ENCODE peak calls at places on chromosome 5, in eight cellular contexts. E is A549, P is kidney, W is PC-3, O is ovary, S is GM12878, B is tibial nerve, V is thoracic aorta. H is an unnamed sample.

GRCh38 chr5:103120607-103121200 is 603 bp downstream of the PPIP5K2 start:
- DNase-seq in V (no peak), B (no peak), E (no peak), P (no peak), O (no peak), S (no peak), W (peak; percentile 30), H (no peak)

GRCh38 chr5:44797723-44798122 is 11.0 kb upstream of the MRPS30 start:
- DNase-seq in S (no peak), B (no peak), P (no peak), E (no peak), W (no peak), V (no peak), O (no peak), H (no peak)

GRCh38 chr5:111996574-111996973 is 239.6 kb upstream of the NREP start:
- DNase-seq in P (no peak), S (no peak), E (no peak), B (no peak), V (no peak), O (no peak), W (no peak), H (no peak)

GRCh38 chr5:88833371-88834107 is 49.4 kb downstream of the MEF2C start:
- DNase-seq in O (peak; percentile 62), W (no peak), E (no peak), S (no peak), P (no peak), B (no peak), V (peak; percentile 45), H (no peak)

GRCh38 chr5:161105563-161105962 is 253.6 kb upstream of the ATP10B start:
- DNase-seq in O (no peak), V (no peak), E (no peak), S (no peak), P (no peak), B (no peak), W (no peak), H (no peak)

GRCh38 chr5:159345336-159345735 is 15.0 kb upstream of the IL12B start:
- DNase-seq in O (no peak), V (no peak), B (no peak), W (no peak), P (no peak), S (no peak), E (no peak), H (no peak)

GRCh38 chr5:74017786-74018211 is 391.8 kb downstream of the ARHGEF28 start:
- DNase-seq in B (peak; percentile 26), V (no peak), E (no peak), W (peak; percentile 82), P (no peak), S (no peak), O (no peak), H (peak; percentile 93)

GRCh38 chr5:92544567-92544966 is 1036.5 kb downstream of the NR2F1-AS1 start:
- DNase-seq in O (no peak), S (no peak), B (no peak), E (no peak), W (no peak), V (no peak), P (no peak), H (no peak)

GRCh38 chr5:130580264-130580663 is 584.8 kb downstream of the HINT1 start:
- DNase-seq in W (no peak), E (no peak), O (no peak), V (no peak), P (no peak), B (no peak), S (no peak), H (no peak)

GRCh38 chr5:179777456-179777855 is 16.3 kb upstream of the LTC4S start:
- DNase-seq in O (no peak), E (no peak), V (no peak), S (no peak), P (peak; percentile 38), B (no peak), W (no peak), H (peak; percentile 38)

GRCh38 chr5:176821441-176821840 is 11.1 kb downstream of the UNC5A start:
- DNase-seq in S (no peak), W (no peak), B (no peak), E (no peak), V (no peak), P (no peak), O (no peak), H (no peak)

GRCh38 chr5:127290019-127290945 is at the start of gene MEGF10:
- DNase-seq in E (peak; percentile 48), V (no peak), P (no peak), O (no peak), S (no peak), B (no peak), W (peak; percentile 46), H (no peak)

DNA sequence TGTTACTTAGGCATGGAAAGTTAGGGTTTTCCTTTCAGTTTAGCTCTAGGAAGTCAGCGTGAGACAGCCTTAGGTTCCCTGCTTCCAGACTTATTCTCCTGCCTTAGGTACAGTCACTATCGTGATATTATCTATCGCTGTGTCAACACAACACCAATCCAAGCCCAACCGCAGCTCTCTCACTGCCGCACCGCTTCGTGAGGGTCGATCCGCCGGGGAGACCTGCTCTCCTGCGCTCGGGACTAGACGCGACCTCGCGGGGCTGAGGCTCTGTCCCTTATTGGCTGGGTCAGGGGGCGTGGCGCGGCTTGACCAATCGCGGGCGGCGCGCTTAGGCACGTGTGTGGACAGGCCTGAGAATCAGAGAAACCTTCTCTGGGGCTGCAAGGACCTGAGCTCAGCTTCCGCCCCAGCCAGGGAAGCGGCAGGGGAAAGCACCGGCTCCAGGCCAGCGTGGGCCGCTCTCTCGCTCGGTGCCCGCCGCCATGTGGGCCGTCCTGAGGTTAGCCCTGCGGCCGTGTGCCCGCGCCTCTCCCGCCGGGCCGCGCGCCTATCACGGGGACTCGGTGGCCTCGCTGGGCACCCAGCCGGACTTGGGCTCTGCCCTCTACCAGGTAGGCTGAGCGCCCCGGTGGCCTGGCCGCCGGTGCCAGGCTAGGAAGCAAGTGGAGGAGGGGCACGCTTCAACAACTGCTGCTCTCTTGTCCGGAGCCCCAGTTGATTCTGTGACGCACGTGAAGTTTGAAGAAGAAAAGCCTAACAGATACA is at the start of gene MCCC2:
- DNase-seq in W (peak; percentile 91), O (peak; percentile 96), S (peak; percentile 89), P (peak; percentile 99), V (peak; percentile 89), B (peak; percentile 97), E (peak; percentile 92), H (peak; percentile 98)
- TF ChIP-seq CTCF in W (no peak), O (no peak), S (no peak), P (peak; percentile 0), V (no peak), B (no peak), E (no peak), H (no peak)

DNA sequence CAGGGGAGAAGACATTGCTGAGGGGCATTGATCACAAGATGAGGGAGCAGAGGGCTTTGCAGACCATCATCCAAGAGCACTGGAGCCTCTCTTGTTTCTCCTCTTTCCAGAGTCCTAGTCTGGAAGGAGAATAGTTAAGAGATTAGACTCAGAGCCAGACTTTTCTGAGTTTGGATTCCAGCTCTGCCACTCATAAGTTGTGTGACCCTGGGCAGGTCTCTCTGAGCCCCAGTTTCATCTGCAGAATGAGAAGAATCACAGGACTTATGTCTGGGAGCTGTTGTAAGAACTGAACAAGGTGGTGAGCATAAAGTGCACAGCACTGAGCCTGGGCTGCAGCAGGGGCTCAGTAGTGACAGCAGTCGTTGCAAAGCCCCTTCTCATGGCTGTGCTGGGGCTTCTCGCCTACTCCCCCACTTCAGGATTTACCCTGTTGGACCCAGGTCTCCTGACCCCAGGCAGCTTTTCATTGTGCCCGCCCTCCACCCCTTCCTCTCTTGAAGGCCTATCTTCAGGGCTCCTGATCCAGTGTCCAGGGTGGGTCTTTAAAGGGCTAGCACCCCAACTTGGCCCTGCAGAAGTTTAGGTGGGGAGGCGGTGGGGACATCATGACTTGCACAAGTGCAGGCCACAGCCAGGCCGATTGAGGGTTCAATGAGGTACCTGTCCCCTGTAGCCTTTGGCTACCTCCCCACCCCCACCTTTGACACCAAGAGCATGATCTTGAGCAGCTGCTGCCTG is 1.5 kb downstream of the SYNPO start:
- DNase-seq in O (no peak), P (peak; percentile 68), V (no peak), B (no peak), E (no peak), S (no peak), W (peak; percentile 30), H (no peak)
- H3K27ac ChIP-seq in O (peak overlapping the region; percentile 85), P (peak overlapping the region; percentile 93), V (peak overlapping the region; percentile 98), B (peak overlapping the region; percentile 92), E (peak overlapping the region; percentile 95), S (no peak overlapping the region), W (peak overlapping the region; percentile 92), H (peak overlapping the region; percentile 93)

DNA sequence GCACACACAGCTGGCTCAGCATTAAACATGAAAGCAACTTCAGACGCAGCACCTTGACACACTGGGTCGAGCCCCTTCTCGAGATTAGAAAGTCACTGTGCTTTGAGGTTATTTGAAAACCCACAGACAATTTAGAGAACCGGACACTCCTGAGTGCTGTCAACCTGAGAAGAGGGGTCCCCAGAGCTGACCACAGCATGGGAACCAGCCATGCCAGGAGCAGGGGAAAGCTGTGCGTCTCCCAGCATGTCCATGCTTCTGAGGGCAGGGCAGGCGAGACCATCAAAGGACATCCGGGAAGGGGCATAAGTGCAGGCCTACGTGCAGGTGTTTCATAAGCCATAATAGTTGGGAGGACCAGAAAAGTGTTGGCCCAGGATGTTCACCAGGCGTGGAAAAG is 20.5 kb downstream of the SLC6A3 start:
- DNase-seq in S (no peak), E (no peak), P (peak; percentile 4), V (no peak), O (no peak), W (no peak), B (no peak), H (no peak)
- H3K9me3 ChIP-seq in S (peaks cover 2% of the 10 kb centered on the region), E (peaks cover 30% of the 10 kb centered on the region), P (peaks cover 5% of the 10 kb centered on the region), V (peaks cover 23% of the 10 kb centered on the region), O (no peaks in the 10 kb centered on the region), W (no peaks in the 10 kb centered on the region), B (peaks cover 55% of the 10 kb centered on the region), H (peaks cover 9% of the 10 kb centered on the region)

DNA sequence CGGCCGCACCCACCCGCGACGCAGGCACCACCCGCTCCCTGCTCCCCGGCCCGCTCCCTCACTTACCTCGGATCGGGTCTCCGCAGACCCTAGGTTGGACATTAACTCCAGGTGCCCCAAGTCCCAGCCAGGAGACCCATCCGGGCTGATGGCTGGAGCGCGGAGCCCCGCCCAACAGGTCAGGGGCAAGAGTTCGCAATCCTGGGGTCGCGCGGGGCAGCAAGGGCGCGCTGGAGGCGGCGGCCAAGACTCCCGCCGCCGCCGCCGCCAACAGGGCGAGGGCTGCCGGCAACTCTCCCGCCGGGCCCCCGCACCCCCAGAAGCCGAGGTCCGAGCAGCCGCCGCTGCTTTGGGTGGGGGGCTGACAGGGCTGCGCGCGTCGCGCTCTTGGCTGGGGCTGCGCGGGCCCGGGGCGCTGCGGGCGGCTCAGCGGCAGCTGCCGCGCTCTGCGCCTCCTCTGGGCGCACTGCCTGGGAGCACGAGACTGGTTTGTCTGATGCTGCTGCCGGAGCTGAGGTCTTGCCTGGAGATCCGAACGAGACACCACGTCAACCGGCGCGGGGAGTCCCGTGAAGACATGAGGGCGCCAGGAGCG is 303 bp downstream of the GDNF start:
- DNase-seq in W (peak; percentile 51), V (no peak), E (peak; percentile 57), B (no peak), P (peak; percentile 82), S (no peak), O (no peak), H (no peak)
- TF ChIP-seq CTCF in W (no peak), V (no peak), E (no peak), B (no peak), P (no peak), S (no peak), O (no peak), H (no peak)